ENCODE peak calls at places on chromosomes 4 and X, in seven cellular contexts. U, F, M, L, A, P and B are unnamed samples.

GRCh38 chr4:69649629-69650028 is 3.4 kb downstream of the UGT2A1 start:
- DNase-seq in P (peak; percentile 62), U (no peak), A (no peak), F (no peak), M (no peak), L (no peak), B (no peak)

GRCh38 chrX:123588723-123589122 is 144.1 kb downstream of the THOC2 start:
- DNase-seq in M (no peak), P (no peak), F (no peak), A (no peak), U (no peak), L (no peak), B (peak; percentile 33)

GRCh38 chr4:68372588-68372987 is 22.7 kb upstream of the YTHDC1 start:
- DNase-seq in F (peak; percentile 24), M (no peak), P (no peak), L (no peak), U (no peak), A (peak; percentile 60), B (peak; percentile 27)

GRCh38 chrX:151922692-151923091 is 10.0 kb downstream of the MAGEA4 start:
- DNase-seq in P (no peak), L (no peak), M (no peak), A (no peak), U (no peak), F (no peak), B (no peak)

GRCh38 chr4:105979506-105979905 is 84.2 kb downstream of the NPNT start:
- DNase-seq in U (no peak), M (no peak), A (peak; percentile 36), P (no peak), F (no peak), L (no peak), B (peak; percentile 3)

GRCh38 chr4:153248641-153249198 is 44.5 kb downstream of the TRIM2 start:
- DNase-seq in L (peak; percentile 41), P (peak; percentile 20), F (no peak), U (no peak), M (no peak), A (no peak), B (no peak)

GRCh38 chr4:189001971-189002450 is 862.8 kb downstream of the TRIML1 start:
- DNase-seq in P (no peak), U (no peak), F (no peak), A (no peak), M (no peak), L (no peak), B (no peak)

GRCh38 chr4:183503497-183504063 is 1.3 kb upstream of the ING2 start:
- DNase-seq in M (no peak), L (no peak), F (no peak), U (no peak), P (no peak), A (no peak), B (peak; percentile 35)

GRCh38 chr4:186727977-186728519 is 4.4 kb upstream of the FAT1 start:
- DNase-seq in L (peak; percentile 20), P (no peak), M (peak; percentile 75), A (peak; percentile 23), F (peak; percentile 56), U (no peak), B (peak; percentile 40)

GRCh38 chr4:99665981-99666380 is 8.4 kb upstream of the C4orf54 start:
- DNase-seq in L (no peak), A (no peak), U (peak; percentile 11), F (no peak), P (no peak), M (no peak), B (no peak)

GRCh38 chr4:122815248-122815647 is 11.4 kb upstream of the FGF2 start:
- DNase-seq in M (no peak), F (no peak), A (no peak), P (no peak), U (no peak), L (no peak), B (no peak)

GRCh38 chr4:116180056-116180690 is 905.2 kb downstream of the TRAM1L1 start:
- DNase-seq in U (no peak), F (peak; percentile 29), L (no peak), A (peak; percentile 20), P (peak; percentile 24), M (peak; percentile 17), B (peak; percentile 24)

GRCh38 chr4:105969575-105969974 is 74.3 kb downstream of the NPNT start:
- DNase-seq in L (no peak), U (no peak), A (no peak), F (no peak), P (no peak), M (no peak), B (no peak)

GRCh38 chrX:47190445-47191269 is 3.0 kb upstream of the UBA1 start:
- DNase-seq in P (peak; percentile 95), M (peak; percentile 97), U (peak; percentile 89), F (peak; percentile 93), L (peak; percentile 69), A (peak; percentile 91), B (peak; percentile 92)

GRCh38 chrX:85003655-85004244 is at the start of gene APOOL:
- DNase-seq in A (peak; percentile 91), M (peak; percentile 89), P (peak; percentile 76), L (peak; percentile 81), U (peak; percentile 88), F (peak; percentile 88), B (peak; percentile 89)

GRCh38 chr4:184538023-184538599 is 63.8 kb upstream of the IRF2 start:
- DNase-seq in A (peak; percentile 93), P (peak; percentile 79), L (peak; percentile 71), U (peak; percentile 93), M (peak; percentile 88), F (peak; percentile 41), B (peak; percentile 80)

GRCh38 chr4:178322524-178323183 is 880.4 kb upstream of the AGA start:
- DNase-seq in F (no peak), M (no peak), L (no peak), P (no peak), U (no peak), A (no peak), B (no peak)

GRCh38 chrX:129488359-129488758 is 34.9 kb downstream of the SMARCA1 start:
- DNase-seq in A (no peak), P (no peak), U (no peak), M (no peak), F (no peak), L (no peak), B (no peak)

GRCh38 chr4:140239311-140239710 is 85.3 kb upstream of the MAML3 start:
- DNase-seq in F (no peak), L (no peak), M (no peak), A (no peak), U (no peak), P (no peak), B (no peak)

GRCh38 chr4:70671091-70671490 is 4.8 kb upstream of the JCHAIN start:
- DNase-seq in P (no peak), F (no peak), A (no peak), M (no peak), L (no peak), U (no peak), B (no peak)

GRCh38 chr4:70666369-70666768 is at the start of gene JCHAIN:
- DNase-seq in L (no peak), U (peak; percentile 72), A (peak; percentile 49), F (no peak), M (no peak), P (no peak), B (peak; percentile 23)

GRCh38 chr4:70667710-70668535 is 1.6 kb upstream of the JCHAIN start:
- DNase-seq in P (no peak), M (no peak), U (peak; percentile 70), L (no peak), F (no peak), A (peak; percentile 60), B (no peak)

GRCh38 chr4:70670332-70671014 is 4.2 kb upstream of the JCHAIN start:
- DNase-seq in A (peak; percentile 85), U (no peak), M (no peak), P (no peak), F (no peak), L (no peak), B (peak; percentile 79)
- H3F3A ChIP-seq in A (peaks cover 21% of the 10 kb centered on the region), U (peaks cover 28% of the 10 kb centered on the region), M (no peaks in the 10 kb centered on the region), P (peaks cover 4% of the 10 kb centered on the region), F (no peaks in the 10 kb centered on the region), L (no peaks in the 10 kb centered on the region), B (no peaks in the 10 kb centered on the region)

DNA sequence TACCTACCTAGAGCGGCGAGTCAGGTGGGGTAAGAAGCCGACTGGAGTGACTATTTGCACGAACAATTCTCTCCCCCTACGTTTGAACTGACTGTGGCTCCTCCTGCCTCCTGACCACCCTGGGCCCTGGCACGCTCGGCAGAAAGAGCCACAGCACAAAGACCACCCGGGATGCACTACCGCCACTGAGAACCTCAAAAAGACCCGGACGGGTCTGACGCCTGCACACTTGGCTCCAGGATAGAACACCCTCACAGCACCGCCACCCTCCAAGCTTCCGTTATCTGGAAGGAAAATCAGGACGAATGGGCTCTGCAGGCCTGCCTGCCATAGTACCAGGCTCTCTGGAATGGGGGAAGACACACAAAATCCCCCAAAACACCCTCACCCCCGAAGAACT is 2.2 kb downstream of the LRPAP1 start:
- DNase-seq in F (no peak), M (no peak), A (no peak), P (no peak), U (no peak), L (no peak), B (no peak)
- H3K4me1 ChIP-seq in F (peaks cover 12% of the 10 kb centered on the region), M (peaks cover 14% of the 10 kb centered on the region), A (peaks cover 8% of the 10 kb centered on the region), P (peaks cover 20% of the 10 kb centered on the region), U (peaks cover 4% of the 10 kb centered on the region), L (peaks cover 8% of the 10 kb centered on the region), B (peaks cover 8% of the 10 kb centered on the region)

GRCh38 chrX:132263127-132263526 is 43.9 kb upstream of the RAP2C start:
- DNase-seq in P (no peak), U (no peak), F (no peak), A (no peak), M (no peak), L (no peak), B (no peak)
- H3F3A ChIP-seq in P (no peaks in the 10 kb centered on the region), U (no peaks in the 10 kb centered on the region), F (no peaks in the 10 kb centered on the region), A (no peaks in the 10 kb centered on the region), M (no peaks in the 10 kb centered on the region), L (peaks cover 9% of the 10 kb centered on the region), B (no peaks in the 10 kb centered on the region)

DNA sequence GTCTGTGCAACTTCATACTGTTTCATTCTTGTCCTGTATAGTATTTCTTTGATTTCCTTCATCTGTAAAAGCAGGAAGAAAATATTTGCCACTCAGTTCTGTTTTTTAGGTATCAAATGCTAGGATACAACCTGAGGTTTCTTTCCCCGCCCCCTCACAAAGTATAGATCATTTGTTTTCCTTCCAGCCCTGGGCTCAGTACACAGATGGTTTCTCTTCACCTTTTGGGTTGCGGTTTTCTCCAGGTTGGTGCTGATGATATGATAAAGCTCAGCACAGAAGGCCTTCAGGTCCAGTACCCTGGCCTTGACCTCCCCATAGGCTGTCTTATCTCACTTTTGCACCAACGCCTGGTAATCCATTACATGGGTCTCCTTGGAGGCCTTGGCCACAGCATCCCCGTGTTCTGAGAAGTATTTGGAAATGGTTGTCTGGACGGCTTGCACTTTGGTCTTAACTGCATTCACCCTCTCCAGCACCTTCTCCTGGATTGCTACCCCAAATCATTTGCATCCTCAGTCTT is 35.2 kb downstream of the PTTG2 start:
- DNase-seq in A (no peak), P (no peak), L (no peak), F (no peak), U (peak; percentile 49), M (no peak), B (no peak)
- H3K4me1 ChIP-seq in A (no peaks in the 10 kb centered on the region), P (no peaks in the 10 kb centered on the region), L (peaks cover 15% of the 10 kb centered on the region), F (peaks cover 26% of the 10 kb centered on the region), U (peaks cover 18% of the 10 kb centered on the region), M (peaks cover 39% of the 10 kb centered on the region), B (no peaks in the 10 kb centered on the region)

GRCh38 chr4:108628411-108628810 is 8.0 kb downstream of the RPL34 start:
- DNase-seq in A (peak; percentile 30), P (no peak), M (no peak), U (no peak), L (no peak), F (no peak), B (no peak)
- H3F3A ChIP-seq in A (peaks cover 84% of the 10 kb centered on the region), P (peaks cover 30% of the 10 kb centered on the region), M (peaks cover 36% of the 10 kb centered on the region), U (peaks cover 6% of the 10 kb centered on the region), L (peaks cover 39% of the 10 kb centered on the region), F (peaks cover 13% of the 10 kb centered on the region), B (no peaks in the 10 kb centered on the region)